ENCODE peak calls at places on chromosomes 2 and 18, in eight cellular contexts. K is osteocyte, B is HFFc6, O is lower leg skin, L is cardiac fibroblast, Q is cardiac muscle cell, W is colonic mucosa, G is bronchial epithelial cell. Y is an unnamed sample.

GRCh38 chr2:55929476-55929875 is 5.9 kb upstream of the EFEMP1 start:
- DNase-seq in G (no peak), B (no peak), L (no peak), O (no peak), W (no peak), K (no peak), Q (no peak), Y (no peak)

GRCh38 chr2:120269076-120269744 is 16.6 kb downstream of the RALB start:
- DNase-seq in O (no peak), L (no peak), W (no peak), Q (no peak), B (no peak), G (no peak), K (no peak), Y (no peak)

GRCh38 chr2:237939251-237939650 is 27.6 kb upstream of the UBE2F start:
- DNase-seq in G (no peak), W (no peak), B (no peak), K (no peak), Q (no peak), O (no peak), L (no peak), Y (no peak)

GRCh38 chr18:35130236-35130635 is 89.0 kb downstream of the MAPRE2 start:
- DNase-seq in Q (no peak), G (no peak), W (no peak), O (no peak), K (no peak), B (no peak), L (no peak), Y (no peak)

GRCh38 chr2:118794546-118794945 is 52.9 kb downstream of the EN1 start:
- DNase-seq in L (no peak), Q (no peak), G (no peak), B (no peak), K (no peak), W (no peak), O (no peak), Y (no peak)

GRCh38 chr2:104538082-104538481 is 315.8 kb upstream of the POU3F3 start:
- DNase-seq in K (no peak), G (no peak), L (no peak), Q (no peak), O (no peak), W (no peak), B (no peak), Y (no peak)

GRCh38 chr18:74141638-74142037 is 6.0 kb downstream of the FBXO15 start:
- DNase-seq in L (no peak), K (no peak), W (no peak), Q (no peak), B (no peak), G (peak), O (no peak), Y (no peak)

GRCh38 chr2:233436691-233437438 is 82.6 kb downstream of the DGKD start:
- DNase-seq in W (no peak), K (no peak), L (no peak), B (no peak), G (no peak), Q (no peak), O (peak), Y (peak)

GRCh38 chr2:42369551-42370229 is 8.7 kb upstream of the COX7A2L start:
- DNase-seq in L (no peak), G (no peak), B (no peak), Q (no peak), W (no peak), O (no peak), K (no peak), Y (no peak)

GRCh38 chr18:56245856-56246575 is 392.4 kb downstream of the TXNL1 start:
- DNase-seq in B (peak), G (no peak), O (no peak), K (no peak), W (no peak), Q (peak), L (peak), Y (no peak)

GRCh38 chr18:2953935-2954641 is 58.9 kb downstream of the LPIN2 start:
- DNase-seq in L (no peak), W (no peak), K (no peak), O (no peak), B (no peak), G (no peak), Q (no peak), Y (no peak)

GRCh38 chr2:128502638-128503246 is 184.1 kb upstream of the HS6ST1 start:
- DNase-seq in L (no peak), K (peak), O (peak), B (no peak), W (no peak), G (no peak), Q (no peak), Y (no peak)

GRCh38 chr2:71559080-71559827 is 105.9 kb downstream of the DYSF start:
- DNase-seq in Q (no peak), G (no peak), B (no peak), W (no peak), O (no peak), K (no peak), L (no peak), Y (no peak)

GRCh38 chr2:121868652-121869051 is 113.2 kb downstream of the TSN start:
- DNase-seq in K (no peak), W (no peak), O (no peak), L (no peak), Q (no peak), G (no peak), B (no peak), Y (no peak)

GRCh38 chr2:166375736-166376487 is at the start of gene SCN9A:
- DNase-seq in W (peak), B (peak), L (peak), G (peak), Q (peak), K (peak), O (peak), Y (no peak)

GRCh38 chr18:49345931-49346696 is 114.3 kb downstream of the DYM start:
- DNase-seq in G (no peak), L (no peak), O (no peak), W (no peak), K (no peak), Q (no peak), B (no peak), Y (no peak)

GRCh38 chr2:10045561-10046355 is 2.4 kb downstream of the KLF11 start:
- DNase-seq in B (no peak), K (no peak), W (no peak), G (no peak), L (no peak), O (peak), Q (no peak), Y (no peak)

GRCh38 chr2:290090-290722 is 2.3 kb upstream of the ALKAL2 start:
- DNase-seq in B (peak), L (peak), Q (peak), O (peak), G (peak), K (peak), W (peak), Y (no peak)

GRCh38 chr18:52936931-52937330 is 596.9 kb downstream of the DCC start:
- DNase-seq in Q (no peak), W (no peak), L (no peak), B (no peak), K (no peak), O (no peak), G (peak), Y (no peak)

GRCh38 chr2:55232863-55233657 is 572 bp downstream of the RPS27A start:
- DNase-seq in G (peak), Q (peak), W (peak), K (no peak), B (no peak), L (peak), O (no peak), Y (no peak)

GRCh38 chr18:12595571-12596255 is 62.2 kb downstream of the SPIRE1 start:
- DNase-seq in G (no peak), Q (no peak), K (no peak), B (no peak), W (no peak), L (no peak), O (no peak), Y (no peak)

GRCh38 chr2:110675679-110676078 is 2.2 kb downstream of the BUB1 start:
- DNase-seq in B (no peak), L (no peak), K (no peak), G (no peak), Q (no peak), O (no peak), W (no peak), Y (no peak)

GRCh38 chr18:48848641-48849143 is 102.1 kb downstream of the SMAD7 start:
- DNase-seq in L (peak), B (no peak), Q (peak), G (peak), O (no peak), K (no peak), W (no peak), Y (no peak)

GRCh38 chr2:206989306-206989705 is 50.0 kb downstream of the CPO start:
- DNase-seq in L (peak), G (peak), W (peak), B (no peak), Q (peak), O (no peak), K (no peak), Y (no peak)

GRCh38 chr2:176560296-176560695 is 291.1 kb downstream of the MTX2 start:
- DNase-seq in W (no peak), Q (no peak), O (no peak), G (no peak), B (peak), L (no peak), K (no peak), Y (no peak)

GRCh38 chr2:226410212-226410611 is 389.4 kb downstream of the IRS1 start:
- DNase-seq in Q (peak), K (no peak), W (no peak), L (peak), G (peak), O (no peak), B (no peak), Y (no peak)

GRCh38 chr2:215870986-215871385 is 142.4 kb downstream of the MREG start:
- DNase-seq in O (no peak), L (no peak), W (no peak), G (no peak), Q (no peak), B (no peak), K (no peak), Y (no peak)
- TF ChIP-seq CTCF in O (no peak), L (peak), W (no peak), G (peak), Q (peak), B (peak), K (peak), Y (no peak)

DNA sequence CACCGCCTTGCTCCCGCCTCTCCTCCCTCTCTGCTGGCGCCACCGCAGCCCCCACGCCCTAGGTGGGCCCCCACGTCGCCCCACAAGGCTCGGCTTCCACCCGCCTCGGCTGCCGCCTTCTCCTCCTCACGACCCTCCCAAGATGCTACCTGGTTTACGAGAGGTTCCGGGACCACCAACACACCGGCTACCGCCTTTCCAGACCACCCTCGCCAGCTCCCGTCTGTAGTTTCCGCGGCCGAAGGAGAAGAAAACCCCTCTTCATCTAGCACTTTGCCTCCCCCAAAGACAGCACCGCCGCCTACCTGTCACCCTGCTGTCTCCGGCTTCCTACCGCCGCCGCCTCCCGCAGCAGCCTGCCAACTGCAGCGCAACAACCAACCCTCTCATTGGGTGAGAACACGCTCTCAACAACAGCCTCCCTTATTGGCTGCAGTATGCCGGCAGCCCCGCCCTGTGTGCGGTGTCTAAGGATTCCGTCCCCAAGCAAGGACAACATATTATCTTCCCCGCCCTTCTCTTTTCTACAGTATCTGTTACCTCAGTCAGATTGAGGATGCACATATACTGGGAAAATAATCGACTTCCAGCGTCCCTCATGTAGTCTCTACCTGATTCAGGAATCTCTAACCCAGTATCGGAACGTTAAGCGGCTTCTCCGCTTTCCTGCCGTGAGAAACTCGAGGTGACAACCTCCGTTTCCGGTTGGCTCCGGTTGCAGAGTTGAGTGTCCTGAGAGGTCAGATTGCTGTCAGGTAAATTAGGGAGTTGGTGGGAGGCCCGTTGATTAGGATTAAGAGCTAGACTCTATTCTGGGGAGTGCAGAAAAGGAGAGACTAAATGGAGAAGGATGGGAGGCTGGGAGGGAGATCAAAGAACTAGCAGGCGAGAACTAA is at the start of the genes HYCC2 and NDUFB3:
- DNase-seq in W (peak), L (peak), Q (peak), B (peak), O (peak), K (peak), G (peak), Y (peak)
- TF ChIP-seq CTCF in W (no peak), L (peak), Q (peak), B (peak), O (no peak), K (peak), G (peak), Y (no peak)

GRCh38 chr2:24438106-24438505 is 52.9 kb upstream of the NCOA1 start:
- DNase-seq in K (no peak), L (peak), O (no peak), G (peak), W (no peak), B (no peak), Q (peak), Y (no peak)

GRCh38 chr2:24429711-24430110 is 61.3 kb upstream of the NCOA1 start:
- DNase-seq in L (peak), B (no peak), G (no peak), O (no peak), Q (peak), K (no peak), W (no peak), Y (no peak)

GRCh38 chr2:24435391-24436316 is 55.4 kb upstream of the NCOA1 start:
- DNase-seq in G (no peak), W (peak), L (peak), O (peak), K (no peak), Q (peak), B (no peak), Y (no peak)

GRCh38 chr2:24434576-24434975 is 56.5 kb upstream of the NCOA1 start:
- DNase-seq in B (no peak), K (no peak), Q (no peak), W (no peak), G (no peak), O (no peak), L (peak), Y (no peak)

DNA sequence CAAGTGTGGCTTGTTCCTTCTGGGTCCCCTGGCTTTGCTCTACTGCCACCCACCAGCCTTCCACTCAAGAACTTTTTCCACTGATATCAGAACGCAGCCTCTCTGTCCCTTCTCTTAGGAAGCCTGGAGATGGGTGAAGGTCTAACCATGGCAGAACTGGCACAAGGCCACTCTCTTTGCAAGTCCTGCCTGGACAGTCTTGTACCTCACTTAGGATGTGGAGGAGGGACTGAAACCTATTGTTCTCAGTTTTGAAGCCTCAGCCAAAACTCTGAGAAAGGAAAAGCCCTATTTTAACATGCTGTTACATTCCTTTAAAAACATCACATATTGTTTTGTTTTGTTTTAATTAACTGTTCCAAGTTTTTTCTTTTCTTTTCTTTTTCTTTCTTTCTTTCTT is 58.9 kb upstream of the NCOA1 start:
- DNase-seq in G (no peak), Q (peak), O (no peak), L (peak), W (no peak), B (no peak), K (no peak), Y (no peak)
- TF ChIP-seq CTCF in G (no peak), Q (no peak), O (no peak), L (no peak), W (no peak), B (no peak), K (no peak), Y (no peak)

DNA sequence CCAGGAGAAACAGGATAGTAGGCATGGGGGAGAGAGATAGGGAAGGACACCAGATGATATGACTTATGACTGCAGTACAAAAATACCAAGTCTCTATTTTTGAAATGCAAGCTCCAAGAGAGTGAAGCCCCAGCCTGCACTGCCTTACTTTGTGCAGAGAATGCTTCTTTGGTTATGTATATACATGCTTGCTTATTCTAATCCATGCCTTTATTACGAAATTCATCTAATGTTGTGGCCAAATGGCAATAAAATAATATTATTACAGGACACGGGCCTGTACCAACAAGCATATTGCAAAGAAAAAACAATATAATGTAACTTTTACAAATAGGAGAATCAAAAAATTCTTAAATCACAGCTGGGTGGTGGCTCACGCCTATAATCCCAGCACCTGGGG is 110.8 kb downstream of the BCL11A start:
- DNase-seq in W (no peak), O (no peak), L (no peak), G (peak), K (no peak), B (no peak), Q (no peak), Y (no peak)
- TF ChIP-seq CTCF in W (no peak), O (no peak), L (no peak), G (no peak), K (no peak), B (no peak), Q (no peak), Y (no peak)

DNA sequence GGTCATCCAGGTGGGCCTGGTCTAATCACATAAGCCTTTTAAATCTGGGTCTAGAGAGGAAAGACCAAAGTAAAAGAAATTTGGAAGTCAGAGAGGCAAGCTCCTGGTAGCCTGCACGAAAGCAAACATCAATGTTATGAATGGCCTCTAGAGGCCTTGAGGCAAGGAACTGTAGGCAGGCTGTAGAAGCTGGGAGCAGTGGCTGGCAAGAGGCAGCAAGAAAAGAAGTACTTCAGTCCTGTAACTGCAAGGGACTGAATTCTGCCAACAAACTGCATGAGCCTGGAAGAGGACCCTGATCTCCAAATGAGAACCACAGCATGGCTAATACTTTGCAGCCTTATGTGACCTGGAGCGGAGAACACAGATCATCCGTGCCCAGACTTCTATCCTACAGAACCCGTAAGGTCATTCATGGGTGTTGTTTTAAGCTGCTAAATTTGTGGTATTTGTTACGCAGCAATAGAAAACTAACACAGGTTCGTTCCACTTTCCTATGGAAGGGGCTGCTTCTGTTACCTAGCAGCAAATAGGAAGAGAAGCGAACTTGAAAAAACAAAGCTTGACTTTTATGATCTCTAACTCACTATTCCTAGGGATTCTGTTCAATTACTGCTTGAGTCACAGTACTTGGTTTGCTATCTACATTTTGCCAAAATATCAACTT is 1.2 kb downstream of the IMMT start:
- DNase-seq in O (no peak), L (no peak), G (no peak), Q (no peak), B (no peak), K (no peak), W (no peak), Y (no peak)
- TF ChIP-seq CTCF in O (no peak), L (no peak), G (no peak), Q (no peak), B (peak), K (no peak), W (no peak), Y (no peak)

GRCh38 chr2:212249451-212249850 is 289.2 kb downstream of the ERBB4 start:
- DNase-seq in B (no peak), W (no peak), O (no peak), L (peak), Q (peak), K (no peak), G (peak), Y (no peak)
- TF ChIP-seq CTCF in B (peak), W (no peak), O (no peak), L (peak), Q (peak), K (peak), G (peak), Y (no peak)

GRCh38 chr2:11234309-11234708 is 79.0 kb downstream of the SLC66A3 start:
- DNase-seq in K (no peak), W (no peak), G (peak), O (no peak), Q (peak), L (peak), B (no peak), Y (no peak)
- TF ChIP-seq CTCF in K (peak), W (peak), G (no peak), O (no peak), Q (peak), L (peak), B (peak), Y (no peak)

DNA sequence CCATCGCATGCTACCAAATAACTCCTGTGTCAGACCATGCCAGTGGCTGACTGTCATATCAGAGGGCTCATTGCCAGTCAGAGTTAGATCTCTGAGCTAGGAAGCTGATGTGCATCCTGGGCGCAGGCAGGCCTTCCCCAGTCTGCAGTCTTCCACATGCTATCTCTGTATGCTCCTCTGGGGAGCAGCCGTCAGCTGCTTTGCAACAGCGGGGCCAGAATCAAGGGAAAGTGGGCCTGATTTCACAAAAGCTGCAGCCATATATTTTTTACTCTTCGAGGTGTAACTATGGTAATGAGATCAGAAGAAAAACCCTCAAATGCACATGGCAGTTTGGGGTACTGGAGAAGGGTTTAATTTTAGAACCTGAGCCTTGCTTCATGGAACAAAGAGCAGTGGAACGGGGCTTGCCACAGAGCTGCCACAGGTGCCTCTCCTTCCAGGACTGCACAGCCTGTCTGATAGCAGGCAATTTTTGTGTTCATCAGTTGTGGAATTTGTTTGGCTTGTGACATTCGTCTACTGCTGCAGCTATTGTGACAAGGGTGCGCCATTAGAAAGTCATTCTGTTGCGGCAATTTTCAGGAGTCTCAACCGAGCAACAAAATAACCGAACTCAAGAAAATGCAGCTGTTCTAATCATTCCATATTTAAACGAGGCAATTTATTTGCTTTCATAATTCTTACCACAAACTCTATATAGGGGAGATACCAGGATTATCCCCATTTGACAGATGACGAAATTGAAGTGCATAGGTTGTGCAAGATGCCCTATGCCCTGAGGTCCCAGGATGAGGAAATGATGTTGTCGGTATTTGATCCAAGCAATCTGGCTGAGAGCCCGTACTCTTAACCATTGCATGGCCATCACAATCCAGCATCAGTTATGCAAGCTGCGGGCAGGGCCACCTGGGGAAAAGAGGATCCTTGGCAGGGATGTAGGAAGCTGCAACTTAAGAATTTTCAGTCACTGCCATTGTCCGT is 109.6 kb upstream of the CYRIA start:
- DNase-seq in Q (peak), O (no peak), K (no peak), B (no peak), L (no peak), G (peak), W (no peak), Y (no peak)
- TF ChIP-seq CTCF in Q (no peak), O (no peak), K (no peak), B (no peak), L (peak), G (peak), W (no peak), Y (no peak)

Y was measured in omental fat pad.